ENCODE peak calls at places on chromosomes 1 and 21, in four cellular contexts. H is fibroblast of pulmonary artery, X is GM23338, M is B cell. F is an unnamed sample.

GRCh38 chr21:43824250-43824882 is 35.0 kb downstream of the RRP1 start:
- DNase-seq in H (peak), X (no peak), M (no peak), F (no peak)

GRCh38 chr1:40625076-40625475 is 40.4 kb downstream of the RIMS3 start:
- DNase-seq in H (peak), X (peak), M (peak), F (no peak)

GRCh38 chr1:243264718-243265117 is 8.9 kb downstream of the SDCCAG8 start:
- DNase-seq in H (peak), X (no peak), M (no peak), F (no peak)

GRCh38 chr1:63063367-63063766 is 259.0 kb upstream of the FOXD3 start:
- DNase-seq in H (no peak), X (peak), M (no peak), F (peak)

GRCh38 chr21:37936010-37936785 is 19.9 kb upstream of the KCNJ6 start:
- DNase-seq in H (no peak), X (no peak), M (no peak), F (no peak)

GRCh38 chr1:167272375-167272957 is 51.8 kb downstream of the POU2F1 start:
- DNase-seq in H (no peak), X (no peak), M (no peak), F (no peak)

GRCh38 chr21:45639206-45640000 is 4.1 kb upstream of the PCBP3 start:
- DNase-seq in H (no peak), X (no peak), M (no peak), F (peak)

GRCh38 chr1:1120866-1121563 is 5.1 kb upstream of the C1orf159 start:
- DNase-seq in H (no peak), X (no peak), M (peak), F (no peak)

GRCh38 chr1:40478276-40478675 is 1.2 kb downstream of the ZFP69 start:
- DNase-seq in H (no peak), X (no peak), M (no peak), F (no peak)

GRCh38 chr1:169571450-169571849 is 14.8 kb downstream of the F5 start:
- DNase-seq in H (no peak), X (no peak), M (no peak), F (no peak)

GRCh38 chr1:8540971-8541370 is 223.1 kb downstream of the SLC45A1 start:
- DNase-seq in H (peak), X (no peak), M (no peak), F (no peak)

GRCh38 chr1:182643699-182644098 is 39.5 kb upstream of the RGS16 start:
- DNase-seq in H (no peak), X (no peak), M (no peak), F (no peak)

GRCh38 chr1:201028473-201028889 is 5.0 kb upstream of the KIF21B start:
- DNase-seq in H (peak), X (no peak), M (no peak), F (no peak)

GRCh38 chr1:203046984-203047630 is 20.8 kb downstream of the PPFIA4 start:
- DNase-seq in H (peak), X (no peak), M (no peak), F (no peak)

DNA sequence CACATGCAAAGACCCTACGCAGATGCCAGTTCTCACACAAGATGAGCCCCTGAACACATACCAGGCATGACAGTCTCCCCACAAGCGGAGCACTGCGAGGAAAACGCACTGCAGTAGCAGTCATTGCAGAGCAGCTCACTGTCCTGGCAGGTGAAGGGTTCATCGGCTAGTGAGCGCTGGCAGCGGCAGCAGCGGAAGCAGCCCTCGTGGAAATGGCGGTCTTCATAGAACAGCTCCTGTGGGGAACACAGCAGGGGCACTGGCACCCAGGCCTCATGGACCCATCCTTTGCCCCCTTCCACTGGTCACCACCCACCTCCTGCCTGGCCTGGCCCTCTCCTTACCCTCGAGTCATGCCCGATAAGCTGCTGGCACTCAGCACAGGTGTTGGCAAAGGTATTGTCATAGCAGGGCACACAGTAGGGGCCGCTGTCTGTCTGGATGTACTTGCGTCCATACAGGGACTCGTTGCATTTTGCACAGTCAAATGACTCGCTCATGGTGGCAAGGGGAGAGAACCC is 6.3 kb downstream of the FHL3 start:
- DNase-seq in H (no peak), X (no peak), M (no peak), F (no peak)
- TF ChIP-seq CTCF in H (no peak), X (no peak), M (no peak), F (no peak)

GRCh38 chr21:16455978-16456377 is 726.2 kb downstream of the USP25 start:
- DNase-seq in H (no peak), X (peak), M (no peak), F (no peak)

GRCh38 chr21:16454371-16454770 is 724.6 kb downstream of the USP25 start:
- DNase-seq in H (peak), X (peak), M (no peak), F (no peak)

GRCh38 chr21:16455526-16455925 is 725.7 kb downstream of the USP25 start:
- DNase-seq in H (no peak), X (no peak), M (no peak), F (no peak)

GRCh38 chr21:16460936-16461335 is 731.2 kb downstream of the USP25 start:
- DNase-seq in H (no peak), X (peak), M (no peak), F (no peak)

DNA sequence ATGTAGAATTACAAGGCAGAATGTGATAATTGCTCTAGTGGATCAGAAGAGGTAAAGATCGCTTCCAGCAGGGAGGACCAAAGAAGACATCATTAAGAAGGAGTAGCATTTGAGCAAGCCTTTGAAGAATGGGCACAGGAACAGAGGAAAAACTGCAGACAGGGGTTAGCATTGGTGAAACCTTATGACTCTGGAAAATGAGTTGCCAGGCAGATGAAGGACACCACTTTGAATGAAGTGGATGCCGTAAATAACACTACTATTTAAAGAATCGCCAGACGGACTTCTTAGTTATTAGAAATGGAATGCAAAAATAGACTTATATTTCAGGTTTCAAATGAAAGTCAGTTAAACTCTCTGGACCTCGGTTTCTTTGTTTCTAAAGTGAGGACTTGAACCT is 727.7 kb downstream of the USP25 start:
- DNase-seq in H (no peak), X (no peak), M (no peak), F (no peak)
- TF ChIP-seq CTCF in H (no peak), X (no peak), M (no peak), F (no peak)

DNA sequence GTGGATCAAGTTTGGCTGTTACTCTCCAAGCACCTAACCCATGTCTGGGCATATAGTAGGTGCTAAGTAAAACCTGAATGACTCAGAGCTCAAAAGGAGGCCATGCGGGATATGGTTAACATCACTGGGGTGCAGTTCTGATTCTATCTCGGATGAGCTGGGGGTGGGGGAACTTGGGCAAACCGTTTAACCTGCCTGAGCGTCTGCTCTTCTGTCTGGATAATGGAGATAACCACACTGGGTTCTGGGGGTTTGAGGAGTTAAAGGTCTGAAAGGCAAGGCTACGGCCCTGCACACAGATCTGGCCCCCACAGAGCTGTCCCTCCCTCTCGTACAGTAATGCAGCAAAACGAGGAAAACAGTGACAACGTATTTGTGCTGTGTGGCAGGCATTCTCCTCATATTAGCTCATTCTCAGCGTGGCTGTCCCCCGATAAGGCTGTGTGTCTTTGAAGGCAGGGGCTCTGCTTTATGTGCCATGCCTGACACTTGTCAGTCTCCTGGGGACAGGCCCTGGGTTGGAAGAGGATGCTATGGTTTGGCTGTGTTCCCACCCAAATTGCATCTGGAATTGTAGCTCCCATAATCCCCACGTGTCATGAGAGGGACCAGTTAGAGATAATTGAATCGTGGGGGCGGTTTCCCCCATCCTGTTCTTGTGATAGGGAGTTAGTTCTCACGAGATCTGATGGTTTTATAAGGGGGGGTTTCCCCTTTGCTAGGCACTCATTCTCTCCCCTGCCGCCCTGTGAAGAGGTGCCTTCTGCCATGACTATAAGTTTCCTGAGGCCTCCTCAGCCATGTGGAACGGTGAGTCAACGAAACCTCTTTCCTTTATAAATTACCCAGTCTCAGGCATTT is 6.8 kb upstream of the ALDH4A1 start:
- DNase-seq in H (no peak), X (no peak), M (no peak), F (no peak)
- TF ChIP-seq CTCF in H (no peak), X (no peak), M (no peak), F (no peak)

GRCh38 chr1:15275921-15276683 is 29.1 kb downstream of the FHAD1 start:
- DNase-seq in H (no peak), X (no peak), M (no peak), F (no peak)

GRCh38 chr1:15272009-15272781 is 25.2 kb downstream of the FHAD1 start:
- DNase-seq in H (peak), X (peak), M (no peak), F (peak)

GRCh38 chr1:15273274-15273673 is 26.3 kb downstream of the FHAD1 start:
- DNase-seq in H (no peak), X (no peak), M (no peak), F (no peak)

GRCh38 chr1:15271196-15271595 is 24.2 kb downstream of the FHAD1 start:
- DNase-seq in H (no peak), X (no peak), M (no peak), F (no peak)

GRCh38 chr1:15272782-15273127 is 25.7 kb downstream of the FHAD1 start:
- DNase-seq in H (no peak), X (no peak), M (no peak), F (no peak)
- TF ChIP-seq CTCF in H (no peak), X (no peak), M (no peak), F (no peak)